ENCODE peak calls at places on chromosomes 13 and 19, in four cellular contexts. One of them, this sample, is unnamed.

GRCh38 chr13:57629821-57630235 is 1.7 kb upstream of the PCDH17 start:
- DNase-seq in stimulated activated CD4-positive, alpha-beta T cell treated with anti-CD3 and anti-CD28 coated beads, Interleukin-15, amount 100 ng/mL, for 48 hours: peak
- DNase-seq in tibial artery: peak
- DNase-seq in ELR: no peak
- DNase-seq in this sample: no peak

GRCh38 chr13:68440874-68441273 is 1210.7 kb upstream of the PCDH9 start:
- DNase-seq in stimulated activated CD4-positive, alpha-beta T cell treated with anti-CD3 and anti-CD28 coated beads, Interleukin-15, amount 100 ng/mL, for 48 hours: no peak
- DNase-seq in tibial artery: no peak
- DNase-seq in ELR: no peak
- DNase-seq in this sample: no peak

GRCh38 chr19:11237321-11237720 is 2.1 kb upstream of the ANGPTL8 start:
- DNase-seq in stimulated activated CD4-positive, alpha-beta T cell treated with anti-CD3 and anti-CD28 coated beads, Interleukin-15, amount 100 ng/mL, for 48 hours: no peak
- DNase-seq in tibial artery: no peak
- DNase-seq in ELR: no peak
- DNase-seq in this sample: no peak

GRCh38 chr13:97231118-97231831 is 9.1 kb downstream of the MBNL2 start:
- DNase-seq in tibial artery: no peak
- DNase-seq in stimulated activated CD4-positive, alpha-beta T cell treated with anti-CD3 and anti-CD28 coated beads, Interleukin-15, amount 100 ng/mL, for 48 hours: no peak
- DNase-seq in ELR: no peak
- DNase-seq in this sample: peak

GRCh38 chr19:11073568-11073967 is 15.7 kb upstream of the LDLR start:
- DNase-seq in tibial artery: no peak
- DNase-seq in ELR: no peak
- DNase-seq in stimulated activated CD4-positive, alpha-beta T cell treated with anti-CD3 and anti-CD28 coated beads, Interleukin-15, amount 100 ng/mL, for 48 hours: no peak
- DNase-seq in this sample: no peak

GRCh38 chr13:97448503-97449251 is 14.7 kb downstream of the RAP2A start:
- DNase-seq in stimulated activated CD4-positive, alpha-beta T cell treated with anti-CD3 and anti-CD28 coated beads, Interleukin-15, amount 100 ng/mL, for 48 hours: no peak
- DNase-seq in ELR: no peak
- DNase-seq in tibial artery: no peak
- DNase-seq in this sample: no peak

GRCh38 chr19:49469828-49470614 is 4.0 kb upstream of the FLT3LG start:
- DNase-seq in stimulated activated CD4-positive, alpha-beta T cell treated with anti-CD3 and anti-CD28 coated beads, Interleukin-15, amount 100 ng/mL, for 48 hours: peak
- DNase-seq in tibial artery: no peak
- DNase-seq in ELR: no peak
- DNase-seq in this sample: no peak

GRCh38 chr19:45171211-45171623 is 6.8 kb downstream of the TRAPPC6A start:
- DNase-seq in tibial artery: no peak
- DNase-seq in stimulated activated CD4-positive, alpha-beta T cell treated with anti-CD3 and anti-CD28 coated beads, Interleukin-15, amount 100 ng/mL, for 48 hours: no peak
- DNase-seq in ELR: no peak
- DNase-seq in this sample: no peak

GRCh38 chr19:47258434-47258833 is 2.1 kb downstream of the CCDC9 start:
- DNase-seq in tibial artery: no peak
- DNase-seq in stimulated activated CD4-positive, alpha-beta T cell treated with anti-CD3 and anti-CD28 coated beads, Interleukin-15, amount 100 ng/mL, for 48 hours: no peak
- DNase-seq in ELR: no peak
- DNase-seq in this sample: no peak

GRCh38 chr13:81058211-81058915 is 717.4 kb upstream of the SPRY2 start:
- DNase-seq in ELR: no peak
- DNase-seq in stimulated activated CD4-positive, alpha-beta T cell treated with anti-CD3 and anti-CD28 coated beads, Interleukin-15, amount 100 ng/mL, for 48 hours: no peak
- DNase-seq in tibial artery: no peak
- DNase-seq in this sample: peak

GRCh38 chr13:60696602-60697001 is 299.6 kb downstream of the TDRD3 start:
- DNase-seq in ELR: no peak
- DNase-seq in tibial artery: no peak
- DNase-seq in stimulated activated CD4-positive, alpha-beta T cell treated with anti-CD3 and anti-CD28 coated beads, Interleukin-15, amount 100 ng/mL, for 48 hours: no peak
- DNase-seq in this sample: no peak

GRCh38 chr19:58380037-58380735 is 644 bp downstream of the ZNF837 start:
- DNase-seq in ELR: no peak
- DNase-seq in tibial artery: no peak
- DNase-seq in stimulated activated CD4-positive, alpha-beta T cell treated with anti-CD3 and anti-CD28 coated beads, Interleukin-15, amount 100 ng/mL, for 48 hours: no peak
- DNase-seq in this sample: peak

GRCh38 chr13:60221581-60221980 is 57.9 kb upstream of the DIAPH3 start:
- DNase-seq in tibial artery: no peak
- DNase-seq in stimulated activated CD4-positive, alpha-beta T cell treated with anti-CD3 and anti-CD28 coated beads, Interleukin-15, amount 100 ng/mL, for 48 hours: no peak
- DNase-seq in ELR: no peak
- DNase-seq in this sample: no peak

GRCh38 chr13:107866007-107866665 is 349.2 kb downstream of the LIG4 start:
- DNase-seq in stimulated activated CD4-positive, alpha-beta T cell treated with anti-CD3 and anti-CD28 coated beads, Interleukin-15, amount 100 ng/mL, for 48 hours: no peak
- DNase-seq in tibial artery: no peak
- DNase-seq in ELR: no peak
- DNase-seq in this sample: peak

GRCh38 chr13:41660426-41660825 is 203.1 kb downstream of the RGCC start:
- DNase-seq in stimulated activated CD4-positive, alpha-beta T cell treated with anti-CD3 and anti-CD28 coated beads, Interleukin-15, amount 100 ng/mL, for 48 hours: no peak
- DNase-seq in ELR: no peak
- DNase-seq in tibial artery: no peak
- DNase-seq in this sample: no peak

GRCh38 chr13:106865706-106866288 is 297.9 kb upstream of the ARGLU1 start:
- DNase-seq in ELR: no peak
- DNase-seq in stimulated activated CD4-positive, alpha-beta T cell treated with anti-CD3 and anti-CD28 coated beads, Interleukin-15, amount 100 ng/mL, for 48 hours: no peak
- DNase-seq in tibial artery: no peak
- DNase-seq in this sample: no peak

This sample was measured in mammary epithelial cell.